ENCODE peak calls at places on chromosomes 12 and 14, in seven cellular contexts. V, P, X, G, Z, S and J are unnamed samples.
A peak's percentile ranks its signal among the peaks of the same experiment; 100 is the strongest.

GRCh38 chr12:109462868-109463692 is 14.0 kb downstream of the KCTD10 start:
- DNase-seq in V (peak; percentile 62), P (peak; percentile 63), X (no peak), G (peak; percentile 51), Z (no peak), S (no peak), J (peak; percentile 84)

GRCh38 chr12:112514456-112514855 is 95.7 kb downstream of the PTPN11 start:
- DNase-seq in V (no peak), P (no peak), X (no peak), G (no peak), Z (no peak), S (no peak), J (no peak)

GRCh38 chr12:122089080-122089479 is 10.5 kb downstream of the MLXIP start:
- DNase-seq in V (no peak), P (no peak), X (no peak), G (no peak), Z (no peak), S (no peak), J (no peak)

GRCh38 chr14:72613196-72613974 is 280.5 kb downstream of the DPF3 start:
- DNase-seq in V (no peak), P (no peak), X (no peak), G (peak; percentile 63), Z (no peak), S (no peak), J (no peak)

GRCh38 chr12:71945883-71946282 is 7.2 kb downstream of the TPH2 start:
- DNase-seq in V (no peak), P (no peak), X (no peak), G (no peak), Z (no peak), S (no peak), J (no peak)

GRCh38 chr14:75220097-75220496 is 43.7 kb upstream of the TMED10 start:
- DNase-seq in V (no peak), P (no peak), X (no peak), G (no peak), Z (no peak), S (no peak), J (no peak)

GRCh38 chr12:5173511-5174011 is 129.9 kb downstream of the KCNA5 start:
- DNase-seq in V (peak; percentile 51), P (no peak), X (no peak), G (no peak), Z (no peak), S (no peak), J (peak; percentile 2)

GRCh38 chr14:93045211-93045674 is 70.5 kb downstream of the ITPK1 start:
- DNase-seq in V (no peak), P (peak; percentile 65), X (no peak), G (no peak), Z (peak; percentile 33), S (no peak), J (peak; percentile 80)

GRCh38 chr14:100049220-100049619 is 16.0 kb upstream of the EVL start:
- DNase-seq in V (no peak), P (peak; percentile 26), X (no peak), G (no peak), Z (no peak), S (no peak), J (no peak)

GRCh38 chr14:23438130-23438893 is 2.9 kb upstream of the MYH7 start:
- DNase-seq in V (no peak), P (no peak), X (no peak), G (no peak), Z (peak; percentile 34), S (no peak), J (no peak)

GRCh38 chr12:106854723-106855122 is 80.2 kb downstream of the RIC8B start:
- DNase-seq in V (no peak), P (no peak), X (no peak), G (no peak), Z (no peak), S (no peak), J (no peak)

GRCh38 chr14:33660248-33660647 is 290.6 kb downstream of the EGLN3 start:
- DNase-seq in V (no peak), P (no peak), X (no peak), G (no peak), Z (no peak), S (no peak), J (no peak)

GRCh38 chr12:62659457-62660295 is 193.1 kb downstream of the MON2 start:
- DNase-seq in V (no peak), P (no peak), X (peak; percentile 53), G (no peak), Z (no peak), S (no peak), J (no peak)

GRCh38 chr12:108447168-108447840 is 67.8 kb upstream of the FICD start:
- DNase-seq in V (no peak), P (no peak), X (no peak), G (peak; percentile 35), Z (no peak), S (no peak), J (no peak)

GRCh38 chr14:55000381-55000780 is 26.5 kb downstream of the WDHD1 start:
- DNase-seq in V (no peak), P (no peak), X (no peak), G (no peak), Z (no peak), S (no peak), J (no peak)

DNA sequence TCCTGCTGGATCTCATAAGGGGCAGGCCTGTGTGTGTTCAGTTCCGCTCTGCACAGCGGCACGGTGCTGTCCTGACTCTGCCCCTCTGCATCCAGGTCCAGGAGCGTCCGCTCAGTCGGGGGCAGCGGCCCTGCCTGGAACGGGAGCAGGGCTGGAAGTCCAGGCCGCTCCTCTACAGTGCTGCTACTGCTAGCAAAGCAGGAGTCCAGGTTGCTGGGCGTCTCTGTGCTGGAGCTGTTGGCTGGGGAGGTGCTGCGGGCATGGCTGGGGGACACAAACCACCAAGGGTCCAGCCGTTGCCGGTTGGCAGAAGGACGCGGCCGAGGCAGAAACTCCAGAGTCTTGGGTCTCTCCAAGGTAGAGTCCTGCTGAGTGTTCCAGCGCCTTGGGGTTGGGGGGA is 78.9 kb downstream of the MAP3K9 start:
- DNase-seq in V (no peak), P (no peak), X (no peak), G (no peak), Z (no peak), S (no peak), J (no peak)
- TF ChIP-seq JUND in V (no peak), P (no peak), X (no peak), G (no peak), Z (no peak), S (no peak), J (no peak)

GRCh38 chr14:87745507-87746118 is 247.4 kb downstream of the GALC start:
- DNase-seq in V (peak; percentile 3), P (peak; percentile 23), X (peak; percentile 17), G (peak; percentile 52), Z (peak; percentile 8), S (no peak), J (peak; percentile 59)
- TF ChIP-seq JUND in V (no peak), P (no peak), X (no peak), G (no peak), Z (no peak), S (no peak), J (no peak)

DNA sequence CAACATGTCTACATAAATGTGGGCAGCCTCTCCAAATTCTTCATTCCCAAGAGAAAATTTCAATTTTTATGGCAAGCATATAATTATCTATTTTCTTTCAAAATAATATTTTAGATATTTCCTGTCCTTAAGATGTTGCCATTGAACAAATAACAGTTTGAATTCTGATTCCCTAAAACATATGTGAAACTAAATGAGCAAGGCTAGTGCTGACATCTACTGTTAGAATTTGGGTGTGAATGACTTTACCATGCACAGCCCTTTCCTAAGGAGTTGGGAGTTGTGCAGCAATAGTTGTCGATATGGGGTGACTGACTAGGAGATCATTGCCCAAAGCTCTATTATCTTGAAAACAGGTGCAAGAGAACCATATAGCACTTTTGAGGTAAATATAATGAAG is 108.2 kb upstream of the SLC38A4 start:
- DNase-seq in V (no peak), P (peak; percentile 49), X (no peak), G (no peak), Z (no peak), S (no peak), J (peak; percentile 46)
- TF ChIP-seq JUND in V (no peak), P (no peak), X (no peak), G (no peak), Z (no peak), S (no peak), J (no peak)

GRCh38 chr12:132614861-132615578 is 3.6 kb upstream of the P2RX2 start:
- DNase-seq in V (peak; percentile 76), P (peak; percentile 76), X (peak; percentile 58), G (peak; percentile 88), Z (peak; percentile 79), S (peak; percentile 26), J (peak; percentile 78)

GRCh38 chr12:132614029-132614428 is 3.6 kb upstream of the LRCOL1 start:
- DNase-seq in V (no peak), P (no peak), X (no peak), G (no peak), Z (no peak), S (no peak), J (no peak)

GRCh38 chr12:132617822-132618682 is 524 bp upstream of the P2RX2 start:
- DNase-seq in V (no peak), P (no peak), X (no peak), G (peak; percentile 67), Z (no peak), S (no peak), J (peak; percentile 63)

GRCh38 chr12:132617135-132617701 is 1.4 kb upstream of the P2RX2 start:
- DNase-seq in V (no peak), P (no peak), X (no peak), G (no peak), Z (no peak), S (no peak), J (no peak)

DNA sequence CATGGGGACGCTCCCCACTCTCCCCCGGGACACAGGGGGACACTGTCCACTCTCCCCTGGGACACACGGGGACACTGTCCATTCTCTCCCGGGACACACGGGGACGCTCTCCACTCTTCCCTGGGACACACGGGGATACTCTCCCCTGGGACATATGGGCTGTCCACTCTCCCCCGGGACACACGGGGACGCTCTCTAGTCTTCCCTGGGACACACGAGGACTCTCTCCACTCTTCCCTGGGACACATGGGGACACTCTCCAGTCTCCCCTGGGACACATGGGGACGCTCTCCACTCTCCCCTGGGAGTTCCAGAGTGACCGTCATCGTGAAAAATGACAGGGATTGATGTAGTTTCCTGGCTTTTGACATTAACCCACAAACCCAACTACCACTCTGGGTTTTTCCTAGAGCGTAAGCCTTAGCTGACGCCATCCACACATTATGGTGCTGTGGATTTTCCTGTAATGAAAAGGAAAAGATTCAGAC is 3.0 kb upstream of the P2RX2 start:
- DNase-seq in V (no peak), P (no peak), X (no peak), G (no peak), Z (no peak), S (no peak), J (no peak)
- TF ChIP-seq JUND in V (no peak), P (no peak), X (no peak), G (no peak), Z (no peak), S (no peak), J (no peak)

DNA sequence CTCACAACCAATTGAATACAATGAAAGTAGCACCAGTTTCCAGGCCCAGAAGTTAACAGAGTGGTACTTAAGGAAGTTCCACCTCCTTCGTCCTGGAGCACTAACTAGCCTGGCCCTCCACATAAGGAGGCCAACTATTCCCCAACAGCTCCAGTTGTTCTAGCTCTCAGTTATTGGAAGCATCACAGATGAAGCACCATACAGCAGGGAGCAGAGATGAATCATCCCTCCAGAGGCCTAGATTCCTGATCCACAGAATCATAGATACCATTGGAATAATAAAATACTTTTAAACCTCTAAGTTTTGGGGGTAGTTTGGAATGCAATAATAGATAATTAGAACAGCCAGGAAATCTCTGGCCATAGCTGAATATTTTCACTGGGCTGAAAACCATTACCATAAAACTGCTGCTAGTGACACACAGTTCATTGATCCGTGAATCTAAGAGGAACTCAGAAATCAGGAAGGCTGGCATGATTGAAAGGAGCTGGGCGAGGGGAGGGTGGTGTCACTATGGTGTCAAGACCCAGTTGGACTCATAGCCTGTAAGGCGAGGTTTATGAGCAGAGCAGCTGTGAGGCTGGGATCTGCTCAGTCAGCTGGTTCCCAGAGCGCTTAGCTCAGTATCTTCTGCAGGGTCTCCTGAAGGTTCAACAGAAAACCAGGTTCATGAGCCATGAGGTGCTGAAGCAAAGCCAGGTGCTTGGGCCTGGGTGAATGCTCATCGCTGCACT is 371.4 kb upstream of the TMTC1 start:
- DNase-seq in V (no peak), P (no peak), X (no peak), G (no peak), Z (no peak), S (no peak), J (no peak)
- TF ChIP-seq JUND in V (no peak), P (no peak), X (no peak), G (no peak), Z (no peak), S (no peak), J (no peak)